ENCODE peak calls at places on chromosomes 2 and 18, in six cellular contexts. R is HCT116, V is transverse colon, G is GM23338, N is SK-N-SH, Z is stomach. Y is an unnamed sample.
A peak's percentile ranks its signal among the peaks of the same experiment; 100 is the strongest.

GRCh38 chr2:226514895-226515294 is 284.7 kb downstream of the IRS1 start:
- DNase-seq in R (peak; percentile 7), V (no peak), G (no peak), N (no peak), Z (no peak), Y (no peak)

GRCh38 chr2:173571887-173572680 is 217.4 kb downstream of the CDCA7 start:
- DNase-seq in R (no peak), V (no peak), G (no peak), N (no peak), Z (no peak), Y (no peak)

GRCh38 chr18:36262971-36263370 is 34.5 kb upstream of the FHOD3 start:
- DNase-seq in R (no peak), V (no peak), G (no peak), N (no peak), Z (no peak), Y (no peak)

GRCh38 chr2:217987391-217987790 is 15.4 kb downstream of the TNS1 start:
- DNase-seq in R (no peak), V (no peak), G (no peak), N (no peak), Z (no peak), Y (peak; percentile 55)

GRCh38 chr2:31239842-31240198 is 5.9 kb downstream of the EHD3 start:
- DNase-seq in R (no peak), V (no peak), G (no peak), N (no peak), Z (no peak), Y (no peak)

GRCh38 chr2:56099967-56100366 is 83.8 kb upstream of the CCDC85A start:
- DNase-seq in R (no peak), V (no peak), G (no peak), N (no peak), Z (no peak), Y (no peak)

GRCh38 chr18:59662008-59662701 is 35.1 kb downstream of the CCBE1 start:
- DNase-seq in R (no peak), V (no peak), G (no peak), N (no peak), Z (no peak), Y (no peak)

GRCh38 chr2:218406949-218407703 is 7.5 kb downstream of the CTDSP1 start:
- DNase-seq in R (no peak), V (peak; percentile 79), G (no peak), N (peak; percentile 64), Z (peak; percentile 77), Y (peak; percentile 90)

GRCh38 chr2:85601771-85602475 is 575 bp downstream of the TMEM150A start:
- DNase-seq in R (no peak), V (peak; percentile 73), G (peak; percentile 64), N (peak; percentile 45), Z (peak; percentile 76), Y (peak; percentile 89)

GRCh38 chr18:34956663-34957062 is 84.5 kb upstream of the MAPRE2 start:
- DNase-seq in R (no peak), V (no peak), G (no peak), N (no peak), Z (no peak), Y (no peak)

GRCh38 chr2:157327621-157328102 is 2.0 kb upstream of the ERMN start:
- DNase-seq in R (peak; percentile 65), V (peak; percentile 91), G (peak; percentile 91), N (peak; percentile 53), Z (peak; percentile 89), Y (peak; percentile 87)

GRCh38 chr2:236045264-236046235 is 122.6 kb downstream of the GBX2 start:
- DNase-seq in R (no peak), V (no peak), G (no peak), N (no peak), Z (no peak), Y (no peak)

GRCh38 chr2:236049981-236050380 is 118.2 kb downstream of the GBX2 start:
- DNase-seq in R (no peak), V (no peak), G (no peak), N (no peak), Z (no peak), Y (no peak)

GRCh38 chr2:236047176-236047575 is 121.0 kb downstream of the GBX2 start:
- DNase-seq in R (no peak), V (no peak), G (no peak), N (no peak), Z (no peak), Y (no peak)

GRCh38 chr2:236046715-236047114 is 121.5 kb downstream of the GBX2 start:
- DNase-seq in R (no peak), V (no peak), G (no peak), N (no peak), Z (no peak), Y (no peak)

DNA sequence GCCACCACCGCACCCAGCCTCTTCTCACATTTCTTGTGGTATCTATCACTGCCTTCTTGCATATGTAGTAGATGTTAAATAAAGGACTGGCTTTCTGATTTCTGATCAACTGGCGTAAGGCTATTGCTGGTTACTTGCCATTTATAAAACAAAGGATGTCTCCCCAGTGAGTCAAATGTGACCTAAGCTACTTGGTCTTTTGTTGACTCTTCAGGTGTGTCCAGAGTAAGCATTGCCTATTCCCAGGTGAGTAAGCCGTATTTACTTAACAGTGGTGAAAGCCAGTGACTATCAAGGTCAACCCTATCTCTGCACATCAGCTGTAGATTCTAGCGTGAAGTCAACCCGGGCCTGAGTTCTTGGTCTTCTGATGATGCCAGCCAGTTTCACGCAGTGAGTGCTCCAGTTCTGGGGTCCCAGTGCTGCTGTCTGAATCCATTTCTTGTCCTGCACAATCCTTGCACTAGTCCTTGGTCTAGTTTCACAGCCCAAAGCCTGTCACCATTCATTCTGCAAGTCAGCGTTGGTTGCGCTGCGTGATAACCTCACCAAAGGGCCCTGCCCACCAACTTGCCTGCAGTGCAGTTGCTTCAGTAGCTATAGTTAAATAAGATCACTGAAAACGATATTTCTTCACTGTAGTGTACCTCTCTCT is 120.2 kb downstream of the GBX2 start:
- DNase-seq in R (no peak), V (no peak), G (no peak), N (no peak), Z (no peak), Y (no peak)
- TF ChIP-seq POLR2AphosphoS5 in R (no peak), V (no peak), G (no peak), N (no peak), Z (no peak), Y (no peak)

GRCh38 chr2:88067189-88067588 is 436 bp upstream of the SMYD1 start:
- DNase-seq in R (no peak), V (no peak), G (no peak), N (no peak), Z (no peak), Y (no peak)
- H3K27ac ChIP-seq in R (no peak overlapping the region), V (peak overlapping the region; percentile 77), G (no peak overlapping the region), N (no peak overlapping the region), Z (no peak overlapping the region), Y (peak overlapping the region; percentile 41)

GRCh38 chr2:9406529-9407362 is 16.6 kb downstream of the ITGB1BP1 start:
- DNase-seq in R (no peak), V (no peak), G (no peak), N (no peak), Z (no peak), Y (no peak)
- TF ChIP-seq POLR2AphosphoS5 in R (no peak), V (no peak), G (no peak), N (no peak), Z (no peak), Y (no peak)

DNA sequence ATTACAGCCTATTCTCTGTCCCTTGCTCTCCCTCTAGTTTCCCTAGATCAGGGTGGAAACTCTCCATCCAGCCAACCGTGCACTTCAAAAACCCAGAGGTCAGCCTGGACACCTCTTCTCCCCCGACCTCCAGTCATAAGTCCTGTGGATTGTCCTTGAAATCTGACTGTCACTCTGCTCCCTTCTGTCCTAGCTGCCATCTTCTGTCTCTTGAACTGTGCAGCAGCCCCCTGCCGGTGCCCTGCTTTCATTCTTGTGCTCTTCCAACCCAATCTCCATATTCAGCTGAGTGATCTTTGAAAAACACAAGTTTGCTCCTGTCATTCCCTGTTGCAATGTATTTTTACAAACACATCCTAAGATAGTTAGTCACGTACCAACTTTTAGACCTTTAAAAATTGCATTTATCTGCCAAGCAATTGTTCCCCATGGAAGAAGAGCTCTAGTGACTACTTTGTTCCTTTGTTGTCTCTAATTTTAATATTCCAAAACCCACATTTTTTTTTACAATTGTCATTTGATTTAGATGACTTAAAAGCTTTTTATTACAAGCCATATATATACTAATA is 254.3 kb downstream of the CAMKMT start:
- DNase-seq in R (no peak), V (no peak), G (peak; percentile 4), N (no peak), Z (no peak), Y (no peak)
- H3K27ac ChIP-seq in R (no peak overlapping the region), V (no peak overlapping the region), G (no peak overlapping the region), N (no peak overlapping the region), Z (no peak overlapping the region), Y (no peak overlapping the region)

GRCh38 chr2:112583497-112584133 is 794 bp upstream of the CHCHD5 start:
- DNase-seq in R (peak; percentile 59), V (no peak), G (no peak), N (peak; percentile 22), Z (no peak), Y (no peak)
- TF ChIP-seq POLR2AphosphoS5 in R (peak; percentile 25), V (no peak), G (no peak), N (no peak), Z (no peak), Y (no peak)

GRCh38 chr2:70647873-70648481 is 94.4 kb upstream of the TGFA start:
- DNase-seq in R (peak; percentile 55), V (peak; percentile 72), G (peak; percentile 91), N (peak; percentile 73), Z (peak; percentile 74), Y (no peak)

GRCh38 chr2:70646429-70646828 is 92.8 kb upstream of the TGFA start:
- DNase-seq in R (no peak), V (no peak), G (no peak), N (no peak), Z (no peak), Y (no peak)

GRCh38 chr2:70643715-70644114 is 90.1 kb upstream of the TGFA start:
- DNase-seq in R (peak; percentile 42), V (peak; percentile 53), G (peak; percentile 90), N (peak; percentile 26), Z (no peak), Y (no peak)

GRCh38 chr2:70641263-70641784 is 87.7 kb upstream of the TGFA start:
- DNase-seq in R (no peak), V (no peak), G (no peak), N (no peak), Z (no peak), Y (no peak)

DNA sequence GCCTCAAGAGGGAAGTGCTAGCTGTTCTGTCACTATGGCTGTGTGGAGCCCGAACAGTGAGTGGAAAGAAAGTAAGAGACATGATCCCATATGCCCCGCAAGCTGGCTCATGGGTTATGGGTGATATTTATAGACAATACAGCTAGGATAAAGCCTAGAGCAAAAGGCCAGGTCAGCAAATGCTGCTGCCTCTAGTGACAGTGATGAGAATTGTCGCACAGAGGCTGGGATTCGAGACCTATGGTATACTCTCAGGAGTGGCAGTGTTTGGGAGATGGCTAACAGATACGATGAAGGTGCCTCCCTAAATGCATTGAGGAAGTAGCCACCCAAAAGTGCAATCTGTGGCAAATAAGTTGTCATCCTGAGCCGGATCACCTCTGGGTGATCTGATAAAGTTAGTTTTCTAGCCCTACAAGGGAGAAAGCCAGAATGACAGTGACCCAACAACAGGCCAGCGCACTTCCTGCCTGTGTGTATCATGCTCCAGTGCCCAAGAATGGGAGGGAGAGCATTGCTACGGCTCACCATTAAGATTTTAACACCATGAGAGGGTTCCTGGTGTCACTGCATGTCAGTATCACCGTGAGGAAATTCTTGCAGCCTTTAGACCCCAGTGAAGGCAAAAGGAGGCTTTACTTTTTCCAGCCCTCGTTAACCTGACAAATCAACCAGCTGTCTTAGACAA is 92.3 kb upstream of the TGFA start:
- DNase-seq in R (no peak), V (no peak), G (peak; percentile 65), N (peak; percentile 34), Z (no peak), Y (no peak)
- H3K27ac ChIP-seq in R (no peak overlapping the region), V (no peak overlapping the region), G (no peak overlapping the region), N (no peak overlapping the region), Z (no peak overlapping the region), Y (no peak overlapping the region)

Y was measured in sigmoid colon.